ENCODE peak calls at places on chromosomes 12 and 14, in ten cellular contexts. One of them, this sample, is unnamed.

GRCh38 chr12:75666126-75666979 is 154.9 kb upstream of the KRR1 start:
- DNase-seq in mucosa of descending colon: no peak
- DNase-seq in adrenal gland: no peak
- DNase-seq in HepG2: peak; percentile 97
- DNase-seq in astrocyte: peak; percentile 86
- DNase-seq in left ventricle myocardium inferior: no peak
- DNase-seq in fibroblast of lung: no peak
- DNase-seq in H9: no peak
- DNase-seq in neural progenitor cell: peak; percentile 20
- DNase-seq in OCI-LY7: no peak
- DNase-seq in this sample: peak; percentile 25

GRCh38 chr12:40351976-40352375 is 127.2 kb downstream of the LRRK2 start:
- DNase-seq in mucosa of descending colon: no peak
- DNase-seq in HepG2: no peak
- DNase-seq in adrenal gland: no peak
- DNase-seq in astrocyte: no peak
- DNase-seq in H9: no peak
- DNase-seq in neural progenitor cell: no peak
- DNase-seq in left ventricle myocardium inferior: no peak
- DNase-seq in fibroblast of lung: no peak
- DNase-seq in OCI-LY7: no peak
- DNase-seq in this sample: no peak

GRCh38 chr14:103908580-103908979 is 19.7 kb upstream of the TDRD9 start:
- DNase-seq in mucosa of descending colon: peak; percentile 19
- DNase-seq in OCI-LY7: no peak
- DNase-seq in left ventricle myocardium inferior: no peak
- DNase-seq in astrocyte: no peak
- DNase-seq in neural progenitor cell: no peak
- DNase-seq in adrenal gland: no peak
- DNase-seq in fibroblast of lung: no peak
- DNase-seq in H9: no peak
- DNase-seq in HepG2: no peak
- DNase-seq in this sample: no peak

GRCh38 chr12:25382311-25383106 is 131.8 kb upstream of the KRAS start:
- DNase-seq in astrocyte: no peak
- DNase-seq in left ventricle myocardium inferior: no peak
- DNase-seq in mucosa of descending colon: no peak
- DNase-seq in OCI-LY7: peak; percentile 52
- DNase-seq in adrenal gland: no peak
- DNase-seq in H9: no peak
- DNase-seq in fibroblast of lung: no peak
- DNase-seq in neural progenitor cell: no peak
- DNase-seq in HepG2: no peak
- DNase-seq in this sample: no peak

GRCh38 chr14:75825147-75825592 is 156.6 kb downstream of the TGFB3 start:
- DNase-seq in fibroblast of lung: peak; percentile 73
- DNase-seq in adrenal gland: no peak
- DNase-seq in astrocyte: no peak
- DNase-seq in HepG2: peak; percentile 15
- DNase-seq in mucosa of descending colon: no peak
- DNase-seq in left ventricle myocardium inferior: no peak
- DNase-seq in H9: no peak
- DNase-seq in OCI-LY7: no peak
- DNase-seq in neural progenitor cell: no peak
- DNase-seq in this sample: no peak

GRCh38 chr12:70983692-70984091 is 63.2 kb upstream of the PTPRR start:
- DNase-seq in adrenal gland: no peak
- DNase-seq in HepG2: no peak
- DNase-seq in H9: peak; percentile 50
- DNase-seq in fibroblast of lung: no peak
- DNase-seq in astrocyte: peak; percentile 65
- DNase-seq in left ventricle myocardium inferior: no peak
- DNase-seq in OCI-LY7: no peak
- DNase-seq in mucosa of descending colon: no peak
- DNase-seq in neural progenitor cell: peak; percentile 70
- DNase-seq in this sample: peak; percentile 15

GRCh38 chr12:8080131-8080530 is 1.9 kb upstream of the NECAP1 start:
- DNase-seq in HepG2: no peak
- DNase-seq in adrenal gland: no peak
- DNase-seq in left ventricle myocardium inferior: no peak
- DNase-seq in OCI-LY7: no peak
- DNase-seq in astrocyte: no peak
- DNase-seq in fibroblast of lung: no peak
- DNase-seq in mucosa of descending colon: no peak
- DNase-seq in H9: no peak
- DNase-seq in neural progenitor cell: no peak
- DNase-seq in this sample: no peak

GRCh38 chr12:22318122-22318737 is 16.3 kb downstream of the ST8SIA1 start:
- DNase-seq in mucosa of descending colon: no peak
- DNase-seq in OCI-LY7: no peak
- DNase-seq in neural progenitor cell: peak; percentile 6
- DNase-seq in HepG2: no peak
- DNase-seq in left ventricle myocardium inferior: no peak
- DNase-seq in H9: no peak
- DNase-seq in fibroblast of lung: no peak
- DNase-seq in adrenal gland: no peak
- DNase-seq in astrocyte: peak; percentile 67
- DNase-seq in this sample: no peak

GRCh38 chr14:78758333-78758732 is 588.2 kb downstream of the NRXN3 start:
- DNase-seq in adrenal gland: no peak
- DNase-seq in mucosa of descending colon: no peak
- DNase-seq in OCI-LY7: peak; percentile 24
- DNase-seq in fibroblast of lung: peak; percentile 1
- DNase-seq in neural progenitor cell: peak; percentile 59
- DNase-seq in H9: no peak
- DNase-seq in astrocyte: peak; percentile 11
- DNase-seq in HepG2: peak; percentile 30
- DNase-seq in left ventricle myocardium inferior: no peak
- DNase-seq in this sample: no peak

GRCh38 chr12:32273712-32274111 is 125.6 kb upstream of the FGD4 start:
- DNase-seq in left ventricle myocardium inferior: peak; percentile 16
- DNase-seq in astrocyte: no peak
- DNase-seq in H9: peak; percentile 66
- DNase-seq in mucosa of descending colon: no peak
- DNase-seq in fibroblast of lung: no peak
- DNase-seq in neural progenitor cell: peak; percentile 78
- DNase-seq in HepG2: no peak
- DNase-seq in adrenal gland: no peak
- DNase-seq in OCI-LY7: peak; percentile 92
- DNase-seq in this sample: no peak

GRCh38 chr12:103571286-103571685 is 15.8 kb upstream of the STAB2 start:
- DNase-seq in neural progenitor cell: peak; percentile 94
- DNase-seq in left ventricle myocardium inferior: peak; percentile 50
- DNase-seq in HepG2: peak; percentile 16
- DNase-seq in H9: peak; percentile 89
- DNase-seq in astrocyte: no peak
- DNase-seq in fibroblast of lung: no peak
- DNase-seq in adrenal gland: no peak
- DNase-seq in mucosa of descending colon: peak; percentile 46
- DNase-seq in OCI-LY7: no peak
- DNase-seq in this sample: no peak

GRCh38 chr12:8852119-8852518 is 29.7 kb downstream of the A2ML1 start:
- DNase-seq in neural progenitor cell: no peak
- DNase-seq in fibroblast of lung: no peak
- DNase-seq in left ventricle myocardium inferior: no peak
- DNase-seq in HepG2: no peak
- DNase-seq in mucosa of descending colon: no peak
- DNase-seq in H9: no peak
- DNase-seq in adrenal gland: no peak
- DNase-seq in astrocyte: no peak
- DNase-seq in OCI-LY7: no peak
- DNase-seq in this sample: no peak

GRCh38 chr12:75969768-75970167 is 61.8 kb downstream of the PHLDA1 start:
- DNase-seq in mucosa of descending colon: no peak
- DNase-seq in neural progenitor cell: peak; percentile 41
- DNase-seq in adrenal gland: no peak
- DNase-seq in HepG2: no peak
- DNase-seq in H9: peak; percentile 80
- DNase-seq in fibroblast of lung: no peak
- DNase-seq in OCI-LY7: no peak
- DNase-seq in left ventricle myocardium inferior: no peak
- DNase-seq in astrocyte: no peak
- DNase-seq in this sample: no peak

GRCh38 chr12:56634242-56634836 is 4.2 kb upstream of the BAZ2A start:
- DNase-seq in mucosa of descending colon: peak; percentile 84
- DNase-seq in astrocyte: no peak
- DNase-seq in left ventricle myocardium inferior: no peak
- DNase-seq in HepG2: peak; percentile 70
- DNase-seq in neural progenitor cell: peak; percentile 77
- DNase-seq in fibroblast of lung: no peak
- DNase-seq in adrenal gland: peak; percentile 46
- DNase-seq in H9: peak; percentile 95
- DNase-seq in OCI-LY7: peak; percentile 46
- DNase-seq in this sample: peak; percentile 87

GRCh38 chr14:61568572-61569011 is 126.7 kb upstream of the HIF1A start:
- DNase-seq in HepG2: no peak
- DNase-seq in left ventricle myocardium inferior: peak; percentile 39
- DNase-seq in fibroblast of lung: no peak
- DNase-seq in OCI-LY7: peak; percentile 98
- DNase-seq in H9: peak; percentile 72
- DNase-seq in neural progenitor cell: peak; percentile 58
- DNase-seq in mucosa of descending colon: peak; percentile 84
- DNase-seq in astrocyte: no peak
- DNase-seq in adrenal gland: no peak
- DNase-seq in this sample: no peak
- TF ChIP-seq CTCF in HepG2: no peak
- TF ChIP-seq CTCF in left ventricle myocardium inferior: peak; percentile 33
- TF ChIP-seq CTCF in fibroblast of lung: no peak
- TF ChIP-seq CTCF in OCI-LY7: peak; percentile 65
- TF ChIP-seq CTCF in H9: peak; percentile 54
- TF ChIP-seq CTCF in neural progenitor cell: peak; percentile 31
- TF ChIP-seq CTCF in mucosa of descending colon: no peak
- TF ChIP-seq CTCF in astrocyte: no peak
- TF ChIP-seq CTCF in adrenal gland: no peak
- TF ChIP-seq CTCF in this sample: no peak

GRCh38 chr12:120365675-120366340 is 3.2 kb downstream of the MSI1 start:
- DNase-seq in fibroblast of lung: no peak
- DNase-seq in left ventricle myocardium inferior: no peak
- DNase-seq in OCI-LY7: no peak
- DNase-seq in adrenal gland: peak; percentile 58
- DNase-seq in H9: no peak
- DNase-seq in neural progenitor cell: no peak
- DNase-seq in astrocyte: no peak
- DNase-seq in mucosa of descending colon: peak; percentile 52
- DNase-seq in HepG2: peak; percentile 61
- DNase-seq in this sample: no peak

GRCh38 chr12:120367252-120367923 is 1.6 kb downstream of the MSI1 start:
- DNase-seq in OCI-LY7: no peak
- DNase-seq in mucosa of descending colon: no peak
- DNase-seq in neural progenitor cell: peak; percentile 83
- DNase-seq in HepG2: no peak
- DNase-seq in left ventricle myocardium inferior: no peak
- DNase-seq in H9: peak; percentile 77
- DNase-seq in fibroblast of lung: no peak
- DNase-seq in adrenal gland: no peak
- DNase-seq in astrocyte: no peak
- DNase-seq in this sample: peak; percentile 88

GRCh38 chr12:120366341-120366705 is 2.6 kb downstream of the MSI1 start:
- DNase-seq in left ventricle myocardium inferior: no peak
- DNase-seq in OCI-LY7: no peak
- DNase-seq in astrocyte: no peak
- DNase-seq in HepG2: no peak
- DNase-seq in adrenal gland: no peak
- DNase-seq in fibroblast of lung: no peak
- DNase-seq in neural progenitor cell: no peak
- DNase-seq in mucosa of descending colon: no peak
- DNase-seq in H9: no peak
- DNase-seq in this sample: no peak

GRCh38 chr12:120367924-120368788 is 808 bp downstream of the MSI1 start:
- DNase-seq in H9: peak; percentile 62
- DNase-seq in OCI-LY7: no peak
- DNase-seq in left ventricle myocardium inferior: no peak
- DNase-seq in neural progenitor cell: peak; percentile 44
- DNase-seq in fibroblast of lung: no peak
- DNase-seq in mucosa of descending colon: peak; percentile 62
- DNase-seq in astrocyte: no peak
- DNase-seq in HepG2: no peak
- DNase-seq in adrenal gland: peak; percentile 46
- DNase-seq in this sample: peak; percentile 80

DNA sequence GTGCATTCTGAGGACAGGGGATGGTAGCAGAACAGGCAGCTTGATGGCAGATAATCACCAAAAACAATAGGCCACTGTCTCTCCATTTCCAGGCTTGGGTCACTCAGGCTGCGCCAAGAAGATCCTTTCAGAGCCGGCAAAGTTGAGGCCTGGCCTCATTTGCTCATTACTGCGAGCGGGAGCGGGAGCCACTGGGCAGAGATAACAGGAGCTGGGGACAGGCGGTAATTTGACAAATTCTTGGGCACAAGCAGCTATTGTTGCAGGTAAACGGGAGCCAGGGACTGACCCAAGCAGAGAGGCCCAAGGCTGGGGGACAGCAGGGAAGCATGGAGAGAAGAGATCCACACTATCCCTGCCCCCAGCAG is 2.1 kb downstream of the MSI1 start:
- DNase-seq in left ventricle myocardium inferior: no peak
- DNase-seq in OCI-LY7: no peak
- DNase-seq in HepG2: peak; percentile 30
- DNase-seq in neural progenitor cell: peak; percentile 63
- DNase-seq in H9: peak; percentile 46
- DNase-seq in adrenal gland: no peak
- DNase-seq in fibroblast of lung: no peak
- DNase-seq in mucosa of descending colon: no peak
- DNase-seq in astrocyte: no peak
- DNase-seq in this sample: peak; percentile 76
- H3K4me1 ChIP-seq in left ventricle myocardium inferior: peaks cover 33% of the 10 kb centered on the region
- H3K4me1 ChIP-seq in OCI-LY7: no peaks in the 10 kb centered on the region
- H3K4me1 ChIP-seq in HepG2: peaks cover 40% of the 10 kb centered on the region
- H3K4me1 ChIP-seq in neural progenitor cell: peaks cover 70% of the 10 kb centered on the region
- H3K4me1 ChIP-seq in H9: peaks cover 18% of the 10 kb centered on the region
- H3K4me1 ChIP-seq in adrenal gland: peaks cover 14% of the 10 kb centered on the region
- H3K4me1 ChIP-seq in fibroblast of lung: no peaks in the 10 kb centered on the region
- H3K4me1 ChIP-seq in mucosa of descending colon: peaks cover 38% of the 10 kb centered on the region
- H3K4me1 ChIP-seq in astrocyte: peaks cover 14% of the 10 kb centered on the region
- H3K4me1 ChIP-seq in this sample: peaks cover 3% of the 10 kb centered on the region

DNA sequence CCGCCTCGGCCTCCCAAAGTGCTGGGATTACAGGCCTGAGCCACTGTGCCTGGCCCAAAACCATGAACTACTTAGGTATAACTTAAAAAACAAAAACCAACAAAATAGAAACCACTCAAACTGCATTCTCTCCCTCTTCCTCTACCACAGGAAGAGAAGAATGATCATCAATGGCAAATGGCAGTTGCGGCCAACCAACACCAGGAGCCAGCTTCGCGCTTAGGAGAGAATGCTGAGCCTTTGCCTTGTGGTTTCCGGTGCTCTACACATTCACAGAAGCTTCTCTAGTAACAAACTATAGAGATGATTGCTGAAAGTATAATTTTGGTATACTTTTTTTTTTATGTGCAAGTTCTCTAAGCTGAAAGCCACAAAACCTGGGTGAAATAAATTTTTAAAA is 17.1 kb downstream of the CATSPERB start:
- DNase-seq in OCI-LY7: no peak
- DNase-seq in mucosa of descending colon: no peak
- DNase-seq in fibroblast of lung: no peak
- DNase-seq in HepG2: no peak
- DNase-seq in adrenal gland: no peak
- DNase-seq in neural progenitor cell: peak; percentile 7
- DNase-seq in H9: no peak
- DNase-seq in astrocyte: no peak
- DNase-seq in left ventricle myocardium inferior: no peak
- DNase-seq in this sample: no peak
- TF ChIP-seq CTCF in OCI-LY7: peak; percentile 10
- TF ChIP-seq CTCF in mucosa of descending colon: no peak
- TF ChIP-seq CTCF in fibroblast of lung: no peak
- TF ChIP-seq CTCF in HepG2: peak; percentile 36
- TF ChIP-seq CTCF in adrenal gland: no peak
- TF ChIP-seq CTCF in neural progenitor cell: peak; percentile 20
- TF ChIP-seq CTCF in H9: peak; percentile 54
- TF ChIP-seq CTCF in astrocyte: no peak
- TF ChIP-seq CTCF in left ventricle myocardium inferior: no peak
- TF ChIP-seq CTCF in this sample: no peak

GRCh38 chr12:124777399-124778372 is 86.0 kb downstream of the SCARB1 start:
- DNase-seq in H9: no peak
- DNase-seq in fibroblast of lung: no peak
- DNase-seq in HepG2: peak; percentile 91
- DNase-seq in OCI-LY7: no peak
- DNase-seq in astrocyte: no peak
- DNase-seq in adrenal gland: peak; percentile 71
- DNase-seq in mucosa of descending colon: no peak
- DNase-seq in neural progenitor cell: no peak
- DNase-seq in left ventricle myocardium inferior: no peak
- DNase-seq in this sample: no peak
- H3K4me1 ChIP-seq in H9: no peaks in the 10 kb centered on the region
- H3K4me1 ChIP-seq in fibroblast of lung: peaks cover 14% of the 10 kb centered on the region
- H3K4me1 ChIP-seq in HepG2: peaks cover 71% of the 10 kb centered on the region
- H3K4me1 ChIP-seq in OCI-LY7: peaks cover 70% of the 10 kb centered on the region
- H3K4me1 ChIP-seq in astrocyte: peaks cover 20% of the 10 kb centered on the region
- H3K4me1 ChIP-seq in adrenal gland: peaks cover 37% of the 10 kb centered on the region
- H3K4me1 ChIP-seq in mucosa of descending colon: no peaks in the 10 kb centered on the region
- H3K4me1 ChIP-seq in neural progenitor cell: no peaks in the 10 kb centered on the region
- H3K4me1 ChIP-seq in left ventricle myocardium inferior: peaks cover 9% of the 10 kb centered on the region
- H3K4me1 ChIP-seq in this sample: peaks cover 25% of the 10 kb centered on the region